ENCODE peak calls at places on chromosome 16, in nine cellular contexts. One of them, this sample, is unnamed.

GRCh38 chr16:48499822-48500440 is 110.0 kb downstream of the N4BP1 start:
- DNase-seq in ovary: peak; percentile 81
- DNase-seq in adrenal gland: peak; percentile 73
- DNase-seq in breast epithelium: peak; percentile 67
- DNase-seq in A549: peak; percentile 77
- DNase-seq in uterus: peak; percentile 66
- DNase-seq in lower leg skin: peak; percentile 71
- DNase-seq in prostate gland: peak; percentile 66
- DNase-seq in IMR-90: peak; percentile 93
- DNase-seq in this sample: peak; percentile 28

GRCh38 chr16:28310796-28311195 is 18.5 kb downstream of the SBK1 start:
- DNase-seq in IMR-90: no peak
- DNase-seq in A549: no peak
- DNase-seq in adrenal gland: no peak
- DNase-seq in breast epithelium: no peak
- DNase-seq in ovary: no peak
- DNase-seq in uterus: no peak
- DNase-seq in prostate gland: no peak
- DNase-seq in lower leg skin: no peak
- DNase-seq in this sample: no peak

GRCh38 chr16:20865420-20866126 is 34.6 kb downstream of the DCUN1D3 start:
- DNase-seq in prostate gland: no peak
- DNase-seq in breast epithelium: no peak
- DNase-seq in lower leg skin: peak; percentile 65
- DNase-seq in adrenal gland: no peak
- DNase-seq in ovary: no peak
- DNase-seq in uterus: no peak
- DNase-seq in A549: peak; percentile 35
- DNase-seq in IMR-90: peak; percentile 64
- DNase-seq in this sample: no peak

GRCh38 chr16:70661534-70661917 is 15.2 kb downstream of the IL34 start:
- DNase-seq in ovary: no peak
- DNase-seq in adrenal gland: no peak
- DNase-seq in A549: no peak
- DNase-seq in IMR-90: no peak
- DNase-seq in lower leg skin: no peak
- DNase-seq in prostate gland: no peak
- DNase-seq in breast epithelium: no peak
- DNase-seq in uterus: no peak
- DNase-seq in this sample: no peak

GRCh38 chr16:79792952-79793351 is 192.4 kb upstream of the MAF start:
- DNase-seq in ovary: peak; percentile 36
- DNase-seq in uterus: peak; percentile 81
- DNase-seq in lower leg skin: no peak
- DNase-seq in breast epithelium: no peak
- DNase-seq in A549: no peak
- DNase-seq in adrenal gland: no peak
- DNase-seq in prostate gland: no peak
- DNase-seq in IMR-90: no peak
- DNase-seq in this sample: peak; percentile 21

GRCh38 chr16:89026121-89026612 is 49.2 kb upstream of the CBFA2T3 start:
- DNase-seq in A549: no peak
- DNase-seq in lower leg skin: no peak
- DNase-seq in adrenal gland: no peak
- DNase-seq in breast epithelium: no peak
- DNase-seq in ovary: no peak
- DNase-seq in prostate gland: no peak
- DNase-seq in IMR-90: no peak
- DNase-seq in uterus: no peak
- DNase-seq in this sample: no peak

GRCh38 chr16:89036776-89037175 is 56.9 kb upstream of the ACSF3 start:
- DNase-seq in prostate gland: no peak
- DNase-seq in uterus: no peak
- DNase-seq in A549: no peak
- DNase-seq in IMR-90: no peak
- DNase-seq in adrenal gland: no peak
- DNase-seq in breast epithelium: no peak
- DNase-seq in lower leg skin: no peak
- DNase-seq in ovary: no peak
- DNase-seq in this sample: no peak

GRCh38 chr16:49524578-49525315 is 151.1 kb downstream of the C16orf78 start:
- DNase-seq in ovary: no peak
- DNase-seq in prostate gland: no peak
- DNase-seq in uterus: no peak
- DNase-seq in lower leg skin: no peak
- DNase-seq in IMR-90: no peak
- DNase-seq in breast epithelium: no peak
- DNase-seq in A549: no peak
- DNase-seq in adrenal gland: no peak
- DNase-seq in this sample: no peak

GRCh38 chr16:88785106-88785924 is at the start of gene PIEZO1:
- DNase-seq in ovary: peak; percentile 81
- DNase-seq in prostate gland: peak; percentile 61
- DNase-seq in breast epithelium: no peak
- DNase-seq in adrenal gland: peak; percentile 70
- DNase-seq in IMR-90: peak; percentile 52
- DNase-seq in A549: peak; percentile 70
- DNase-seq in uterus: peak; percentile 80
- DNase-seq in lower leg skin: peak; percentile 93
- DNase-seq in this sample: peak; percentile 84

GRCh38 chr16:1789643-1790045 is 3.9 kb downstream of the IGFALS start:
- DNase-seq in ovary: peak; percentile 20
- DNase-seq in breast epithelium: no peak
- DNase-seq in prostate gland: no peak
- DNase-seq in IMR-90: no peak
- DNase-seq in adrenal gland: no peak
- DNase-seq in uterus: peak; percentile 16
- DNase-seq in A549: no peak
- DNase-seq in lower leg skin: peak; percentile 85
- DNase-seq in this sample: no peak

GRCh38 chr16:1723450-1724147 is 17.6 kb downstream of the MAPK8IP3 start:
- DNase-seq in IMR-90: peak; percentile 32
- DNase-seq in ovary: no peak
- DNase-seq in lower leg skin: no peak
- DNase-seq in adrenal gland: peak; percentile 36
- DNase-seq in uterus: no peak
- DNase-seq in prostate gland: peak; percentile 35
- DNase-seq in A549: peak; percentile 41
- DNase-seq in breast epithelium: peak; percentile 33
- DNase-seq in this sample: peak; percentile 54

GRCh38 chr16:30535777-30536190 is 1.1 kb upstream of the ZNF747 start:
- DNase-seq in IMR-90: peak; percentile 62
- DNase-seq in prostate gland: peak; percentile 78
- DNase-seq in adrenal gland: peak; percentile 76
- DNase-seq in ovary: peak; percentile 77
- DNase-seq in breast epithelium: peak; percentile 72
- DNase-seq in A549: peak; percentile 67
- DNase-seq in uterus: peak; percentile 68
- DNase-seq in lower leg skin: peak; percentile 95
- DNase-seq in this sample: peak; percentile 84

GRCh38 chr16:27154573-27155521 is 48.5 kb upstream of the KDM8 start:
- DNase-seq in breast epithelium: no peak
- DNase-seq in A549: peak; percentile 31
- DNase-seq in prostate gland: peak; percentile 25
- DNase-seq in IMR-90: peak; percentile 21
- DNase-seq in uterus: peak; percentile 40
- DNase-seq in ovary: peak; percentile 43
- DNase-seq in adrenal gland: peak; percentile 30
- DNase-seq in lower leg skin: peak; percentile 88
- DNase-seq in this sample: peak; percentile 63

GRCh38 chr16:2473425-2473926 is 1.5 kb upstream of the TBC1D24 start:
- DNase-seq in breast epithelium: no peak
- DNase-seq in prostate gland: no peak
- DNase-seq in IMR-90: no peak
- DNase-seq in ovary: no peak
- DNase-seq in uterus: no peak
- DNase-seq in lower leg skin: no peak
- DNase-seq in A549: no peak
- DNase-seq in adrenal gland: no peak
- DNase-seq in this sample: no peak

GRCh38 chr16:12767897-12768296 is 35.8 kb downstream of the CPPED1 start:
- DNase-seq in A549: no peak
- DNase-seq in breast epithelium: no peak
- DNase-seq in adrenal gland: no peak
- DNase-seq in prostate gland: no peak
- DNase-seq in ovary: no peak
- DNase-seq in IMR-90: no peak
- DNase-seq in lower leg skin: no peak
- DNase-seq in uterus: no peak
- DNase-seq in this sample: no peak

GRCh38 chr16:15523092-15523541 is 88.7 kb downstream of the BMERB1 start:
- DNase-seq in lower leg skin: no peak
- DNase-seq in adrenal gland: peak; percentile 42
- DNase-seq in prostate gland: no peak
- DNase-seq in A549: peak; percentile 71
- DNase-seq in breast epithelium: no peak
- DNase-seq in uterus: no peak
- DNase-seq in IMR-90: no peak
- DNase-seq in ovary: no peak
- DNase-seq in this sample: peak; percentile 57
- TF ChIP-seq POLR2A in lower leg skin: no peak
- TF ChIP-seq POLR2A in adrenal gland: no peak
- TF ChIP-seq POLR2A in prostate gland: no peak
- TF ChIP-seq POLR2A in A549: no peak
- TF ChIP-seq POLR2A in breast epithelium: no peak
- TF ChIP-seq POLR2A in uterus: no peak
- TF ChIP-seq POLR2A in IMR-90: no peak
- TF ChIP-seq POLR2A in ovary: no peak
- TF ChIP-seq POLR2A in this sample: no peak

GRCh38 chr16:72197556-72197955 is 25.6 kb upstream of the PMFBP1 start:
- DNase-seq in ovary: no peak
- DNase-seq in uterus: no peak
- DNase-seq in breast epithelium: no peak
- DNase-seq in prostate gland: no peak
- DNase-seq in lower leg skin: peak; percentile 62
- DNase-seq in IMR-90: no peak
- DNase-seq in A549: no peak
- DNase-seq in adrenal gland: no peak
- DNase-seq in this sample: no peak

GRCh38 chr16:72198021-72198420 is 26.1 kb upstream of the PMFBP1 start:
- DNase-seq in prostate gland: no peak
- DNase-seq in lower leg skin: peak; percentile 73
- DNase-seq in breast epithelium: no peak
- DNase-seq in IMR-90: peak; percentile 80
- DNase-seq in adrenal gland: peak; percentile 27
- DNase-seq in A549: no peak
- DNase-seq in uterus: no peak
- DNase-seq in ovary: peak; percentile 68
- DNase-seq in this sample: no peak

GRCh38 chr16:72198641-72199250 is 26.8 kb upstream of the PMFBP1 start:
- DNase-seq in IMR-90: no peak
- DNase-seq in lower leg skin: peak; percentile 70
- DNase-seq in ovary: no peak
- DNase-seq in uterus: no peak
- DNase-seq in A549: no peak
- DNase-seq in breast epithelium: no peak
- DNase-seq in adrenal gland: no peak
- DNase-seq in prostate gland: no peak
- DNase-seq in this sample: no peak

GRCh38 chr16:72191551-72191950 is 19.6 kb upstream of the PMFBP1 start:
- DNase-seq in A549: no peak
- DNase-seq in breast epithelium: no peak
- DNase-seq in IMR-90: no peak
- DNase-seq in ovary: no peak
- DNase-seq in uterus: no peak
- DNase-seq in prostate gland: no peak
- DNase-seq in adrenal gland: no peak
- DNase-seq in lower leg skin: no peak
- DNase-seq in this sample: no peak

GRCh38 chr16:72195609-72196008 is 23.7 kb upstream of the PMFBP1 start:
- DNase-seq in ovary: no peak
- DNase-seq in breast epithelium: no peak
- DNase-seq in A549: no peak
- DNase-seq in IMR-90: no peak
- DNase-seq in uterus: no peak
- DNase-seq in prostate gland: no peak
- DNase-seq in lower leg skin: no peak
- DNase-seq in adrenal gland: no peak
- DNase-seq in this sample: no peak
- H3K4me3 ChIP-seq in ovary: no peak overlapping the region
- H3K4me3 ChIP-seq in breast epithelium: no peak overlapping the region
- H3K4me3 ChIP-seq in A549: no peak overlapping the region
- H3K4me3 ChIP-seq in IMR-90: no peak overlapping the region
- H3K4me3 ChIP-seq in uterus: no peak overlapping the region
- H3K4me3 ChIP-seq in prostate gland: no peak overlapping the region
- H3K4me3 ChIP-seq in lower leg skin: no peak overlapping the region
- H3K4me3 ChIP-seq in adrenal gland: no peak overlapping the region
- H3K4me3 ChIP-seq in this sample: no peak overlapping the region

GRCh38 chr16:69393898-69394849 is 8.4 kb upstream of the TERF2 start:
- DNase-seq in prostate gland: no peak
- DNase-seq in ovary: no peak
- DNase-seq in breast epithelium: peak; percentile 17
- DNase-seq in uterus: no peak
- DNase-seq in A549: no peak
- DNase-seq in lower leg skin: no peak
- DNase-seq in adrenal gland: no peak
- DNase-seq in IMR-90: peak; percentile 37
- DNase-seq in this sample: no peak
- TF ChIP-seq POLR2A in prostate gland: no peak
- TF ChIP-seq POLR2A in ovary: no peak
- TF ChIP-seq POLR2A in breast epithelium: no peak
- TF ChIP-seq POLR2A in uterus: no peak
- TF ChIP-seq POLR2A in A549: no peak
- TF ChIP-seq POLR2A in lower leg skin: no peak
- TF ChIP-seq POLR2A in adrenal gland: no peak
- TF ChIP-seq POLR2A in IMR-90: no peak
- TF ChIP-seq POLR2A in this sample: no peak

GRCh38 chr16:81316176-81316496 is 1.4 kb downstream of the GAN start:
- DNase-seq in breast epithelium: no peak
- DNase-seq in lower leg skin: no peak
- DNase-seq in IMR-90: no peak
- DNase-seq in adrenal gland: no peak
- DNase-seq in ovary: no peak
- DNase-seq in uterus: no peak
- DNase-seq in A549: no peak
- DNase-seq in prostate gland: no peak
- DNase-seq in this sample: no peak
- H3K4me3 ChIP-seq in breast epithelium: peak overlapping the region; percentile 99
- H3K4me3 ChIP-seq in lower leg skin: no peak overlapping the region
- H3K4me3 ChIP-seq in IMR-90: peak overlapping the region; percentile 92
- H3K4me3 ChIP-seq in adrenal gland: no peak overlapping the region
- H3K4me3 ChIP-seq in ovary: peak overlapping the region; percentile 80
- H3K4me3 ChIP-seq in uterus: peak overlapping the region; percentile 99
- H3K4me3 ChIP-seq in A549: peak overlapping the region; percentile 76
- H3K4me3 ChIP-seq in prostate gland: peak overlapping the region; percentile 99
- H3K4me3 ChIP-seq in this sample: peak overlapping the region; percentile 90

This sample was measured in transverse colon.